ENCODE peak calls at places on chromosome 13, in eight cellular contexts. One of them, this sample, is unnamed.

GRCh38 chr13:46010148-46010547 is 42.4 kb downstream of the ZC3H13 start:
- DNase-seq in activated T-cell treated with anti-CD3 and anti-CD28 coated beads for 24 hours: no peak
- DNase-seq in endothelial cell: peak
- DNase-seq in kidney epithelial cell: no peak
- DNase-seq in GM04503: no peak
- DNase-seq in hepatic stellate cell: no peak
- DNase-seq in Daoy: no peak
- DNase-seq in NCI-H510A treated with DMSO at 0.1 percent for 48 hours: no peak
- DNase-seq in this sample: no peak

GRCh38 chr13:113367771-113368170 is 3.8 kb upstream of the GRTP1 start:
- DNase-seq in hepatic stellate cell: no peak
- DNase-seq in kidney epithelial cell: no peak
- DNase-seq in NCI-H510A treated with DMSO at 0.1 percent for 48 hours: no peak
- DNase-seq in activated T-cell treated with anti-CD3 and anti-CD28 coated beads for 24 hours: no peak
- DNase-seq in endothelial cell: no peak
- DNase-seq in GM04503: no peak
- DNase-seq in Daoy: no peak
- DNase-seq in this sample: no peak

GRCh38 chr13:94660695-94661324 is 51.5 kb downstream of the SOX21 start:
- DNase-seq in kidney epithelial cell: no peak
- DNase-seq in activated T-cell treated with anti-CD3 and anti-CD28 coated beads for 24 hours: no peak
- DNase-seq in endothelial cell: peak
- DNase-seq in hepatic stellate cell: no peak
- DNase-seq in NCI-H510A treated with DMSO at 0.1 percent for 48 hours: peak
- DNase-seq in Daoy: no peak
- DNase-seq in GM04503: no peak
- DNase-seq in this sample: no peak

GRCh38 chr13:97214921-97215320 is 7.2 kb upstream of the MBNL2 start:
- DNase-seq in GM04503: no peak
- DNase-seq in endothelial cell: no peak
- DNase-seq in NCI-H510A treated with DMSO at 0.1 percent for 48 hours: no peak
- DNase-seq in Daoy: no peak
- DNase-seq in hepatic stellate cell: no peak
- DNase-seq in kidney epithelial cell: no peak
- DNase-seq in activated T-cell treated with anti-CD3 and anti-CD28 coated beads for 24 hours: no peak
- DNase-seq in this sample: no peak

GRCh38 chr13:100694722-100695644 is 20.4 kb upstream of the TMTC4 start:
- DNase-seq in activated T-cell treated with anti-CD3 and anti-CD28 coated beads for 24 hours: no peak
- DNase-seq in GM04503: peak
- DNase-seq in hepatic stellate cell: peak
- DNase-seq in NCI-H510A treated with DMSO at 0.1 percent for 48 hours: no peak
- DNase-seq in kidney epithelial cell: peak
- DNase-seq in Daoy: peak
- DNase-seq in endothelial cell: peak
- DNase-seq in this sample: no peak

GRCh38 chr13:29438772-29439171 is 156.7 kb downstream of the SLC7A1 start:
- DNase-seq in Daoy: no peak
- DNase-seq in kidney epithelial cell: no peak
- DNase-seq in activated T-cell treated with anti-CD3 and anti-CD28 coated beads for 24 hours: no peak
- DNase-seq in hepatic stellate cell: no peak
- DNase-seq in endothelial cell: no peak
- DNase-seq in GM04503: no peak
- DNase-seq in NCI-H510A treated with DMSO at 0.1 percent for 48 hours: no peak
- DNase-seq in this sample: no peak

GRCh38 chr13:106468948-106469590 is 66.4 kb downstream of the EFNB2 start:
- DNase-seq in hepatic stellate cell: no peak
- DNase-seq in GM04503: no peak
- DNase-seq in kidney epithelial cell: no peak
- DNase-seq in endothelial cell: no peak
- DNase-seq in Daoy: no peak
- DNase-seq in activated T-cell treated with anti-CD3 and anti-CD28 coated beads for 24 hours: no peak
- DNase-seq in NCI-H510A treated with DMSO at 0.1 percent for 48 hours: no peak
- DNase-seq in this sample: no peak

GRCh38 chr13:25080773-25081172 is 15.2 kb upstream of the PABPC3 start:
- DNase-seq in activated T-cell treated with anti-CD3 and anti-CD28 coated beads for 24 hours: no peak
- DNase-seq in NCI-H510A treated with DMSO at 0.1 percent for 48 hours: no peak
- DNase-seq in GM04503: no peak
- DNase-seq in kidney epithelial cell: no peak
- DNase-seq in Daoy: no peak
- DNase-seq in endothelial cell: no peak
- DNase-seq in hepatic stellate cell: no peak
- DNase-seq in this sample: no peak

GRCh38 chr13:32409561-32410440 is 18.1 kb downstream of the N4BP2L1 start:
- DNase-seq in NCI-H510A treated with DMSO at 0.1 percent for 48 hours: no peak
- DNase-seq in hepatic stellate cell: peak
- DNase-seq in Daoy: no peak
- DNase-seq in kidney epithelial cell: no peak
- DNase-seq in activated T-cell treated with anti-CD3 and anti-CD28 coated beads for 24 hours: no peak
- DNase-seq in endothelial cell: peak
- DNase-seq in GM04503: no peak
- DNase-seq in this sample: no peak

GRCh38 chr13:113802090-113802531 is 43.1 kb downstream of the TMEM255B start:
- DNase-seq in activated T-cell treated with anti-CD3 and anti-CD28 coated beads for 24 hours: no peak
- DNase-seq in GM04503: no peak
- DNase-seq in kidney epithelial cell: peak
- DNase-seq in endothelial cell: peak
- DNase-seq in Daoy: peak
- DNase-seq in hepatic stellate cell: peak
- DNase-seq in NCI-H510A treated with DMSO at 0.1 percent for 48 hours: no peak
- DNase-seq in this sample: no peak

GRCh38 chr13:100301418-100301817 is 212.5 kb downstream of the PCCA start:
- DNase-seq in NCI-H510A treated with DMSO at 0.1 percent for 48 hours: no peak
- DNase-seq in activated T-cell treated with anti-CD3 and anti-CD28 coated beads for 24 hours: no peak
- DNase-seq in kidney epithelial cell: no peak
- DNase-seq in GM04503: no peak
- DNase-seq in hepatic stellate cell: no peak
- DNase-seq in endothelial cell: peak
- DNase-seq in Daoy: no peak
- DNase-seq in this sample: no peak

GRCh38 chr13:92574499-92574898 is 652.1 kb upstream of the GPC6 start:
- DNase-seq in NCI-H510A treated with DMSO at 0.1 percent for 48 hours: no peak
- DNase-seq in kidney epithelial cell: no peak
- DNase-seq in endothelial cell: no peak
- DNase-seq in hepatic stellate cell: no peak
- DNase-seq in Daoy: no peak
- DNase-seq in activated T-cell treated with anti-CD3 and anti-CD28 coated beads for 24 hours: no peak
- DNase-seq in GM04503: no peak
- DNase-seq in this sample: no peak

GRCh38 chr13:58953638-58954037 is 1210.1 kb downstream of the DIAPH3 start:
- DNase-seq in GM04503: no peak
- DNase-seq in NCI-H510A treated with DMSO at 0.1 percent for 48 hours: peak
- DNase-seq in Daoy: no peak
- DNase-seq in hepatic stellate cell: no peak
- DNase-seq in endothelial cell: no peak
- DNase-seq in activated T-cell treated with anti-CD3 and anti-CD28 coated beads for 24 hours: no peak
- DNase-seq in kidney epithelial cell: no peak
- DNase-seq in this sample: no peak

GRCh38 chr13:77544765-77545316 is 9.3 kb downstream of the SCEL start:
- DNase-seq in hepatic stellate cell: no peak
- DNase-seq in NCI-H510A treated with DMSO at 0.1 percent for 48 hours: no peak
- DNase-seq in kidney epithelial cell: no peak
- DNase-seq in endothelial cell: no peak
- DNase-seq in Daoy: no peak
- DNase-seq in activated T-cell treated with anti-CD3 and anti-CD28 coated beads for 24 hours: no peak
- DNase-seq in GM04503: no peak
- DNase-seq in this sample: no peak

GRCh38 chr13:92355213-92355612 is 871.4 kb upstream of the GPC6 start:
- DNase-seq in hepatic stellate cell: no peak
- DNase-seq in GM04503: no peak
- DNase-seq in kidney epithelial cell: no peak
- DNase-seq in endothelial cell: peak
- DNase-seq in Daoy: no peak
- DNase-seq in NCI-H510A treated with DMSO at 0.1 percent for 48 hours: no peak
- DNase-seq in activated T-cell treated with anti-CD3 and anti-CD28 coated beads for 24 hours: no peak
- DNase-seq in this sample: no peak

GRCh38 chr13:97249093-97249787 is 27.1 kb downstream of the MBNL2 start:
- DNase-seq in NCI-H510A treated with DMSO at 0.1 percent for 48 hours: no peak
- DNase-seq in activated T-cell treated with anti-CD3 and anti-CD28 coated beads for 24 hours: no peak
- DNase-seq in Daoy: no peak
- DNase-seq in endothelial cell: no peak
- DNase-seq in GM04503: no peak
- DNase-seq in kidney epithelial cell: no peak
- DNase-seq in hepatic stellate cell: no peak
- DNase-seq in this sample: no peak

GRCh38 chr13:74574964-74575728 is 440.9 kb upstream of the KLF12 start:
- DNase-seq in endothelial cell: peak
- DNase-seq in GM04503: no peak
- DNase-seq in NCI-H510A treated with DMSO at 0.1 percent for 48 hours: no peak
- DNase-seq in Daoy: no peak
- DNase-seq in activated T-cell treated with anti-CD3 and anti-CD28 coated beads for 24 hours: no peak
- DNase-seq in hepatic stellate cell: no peak
- DNase-seq in kidney epithelial cell: no peak
- DNase-seq in this sample: no peak

GRCh38 chr13:106372199-106373160 is 163.0 kb downstream of the EFNB2 start:
- DNase-seq in NCI-H510A treated with DMSO at 0.1 percent for 48 hours: peak
- DNase-seq in kidney epithelial cell: no peak
- DNase-seq in hepatic stellate cell: no peak
- DNase-seq in GM04503: peak
- DNase-seq in endothelial cell: no peak
- DNase-seq in Daoy: no peak
- DNase-seq in activated T-cell treated with anti-CD3 and anti-CD28 coated beads for 24 hours: no peak
- DNase-seq in this sample: no peak

GRCh38 chr13:112777637-112778406 is 88.0 kb downstream of the ATP11A start:
- DNase-seq in activated T-cell treated with anti-CD3 and anti-CD28 coated beads for 24 hours: no peak
- DNase-seq in kidney epithelial cell: no peak
- DNase-seq in NCI-H510A treated with DMSO at 0.1 percent for 48 hours: no peak
- DNase-seq in Daoy: no peak
- DNase-seq in hepatic stellate cell: no peak
- DNase-seq in GM04503: no peak
- DNase-seq in endothelial cell: no peak
- DNase-seq in this sample: no peak

GRCh38 chr13:110519506-110519905 is 42.0 kb downstream of the RAB20 start:
- DNase-seq in GM04503: no peak
- DNase-seq in NCI-H510A treated with DMSO at 0.1 percent for 48 hours: no peak
- DNase-seq in Daoy: no peak
- DNase-seq in activated T-cell treated with anti-CD3 and anti-CD28 coated beads for 24 hours: no peak
- DNase-seq in hepatic stellate cell: no peak
- DNase-seq in endothelial cell: no peak
- DNase-seq in kidney epithelial cell: no peak
- DNase-seq in this sample: no peak

GRCh38 chr13:113117335-113117872 is 5.2 kb upstream of the F10 start:
- DNase-seq in endothelial cell: no peak
- DNase-seq in kidney epithelial cell: no peak
- DNase-seq in activated T-cell treated with anti-CD3 and anti-CD28 coated beads for 24 hours: no peak
- DNase-seq in Daoy: no peak
- DNase-seq in GM04503: no peak
- DNase-seq in hepatic stellate cell: peak
- DNase-seq in NCI-H510A treated with DMSO at 0.1 percent for 48 hours: no peak
- DNase-seq in this sample: no peak

GRCh38 chr13:51803018-51803417 is 945 bp downstream of the DHRS12 start:
- DNase-seq in activated T-cell treated with anti-CD3 and anti-CD28 coated beads for 24 hours: no peak
- DNase-seq in endothelial cell: no peak
- DNase-seq in NCI-H510A treated with DMSO at 0.1 percent for 48 hours: no peak
- DNase-seq in hepatic stellate cell: no peak
- DNase-seq in Daoy: no peak
- DNase-seq in GM04503: no peak
- DNase-seq in kidney epithelial cell: no peak
- DNase-seq in this sample: no peak

GRCh38 chr13:24215732-24216131 is 55.2 kb downstream of the SPATA13 start:
- DNase-seq in kidney epithelial cell: peak
- DNase-seq in endothelial cell: no peak
- DNase-seq in Daoy: peak
- DNase-seq in NCI-H510A treated with DMSO at 0.1 percent for 48 hours: no peak
- DNase-seq in activated T-cell treated with anti-CD3 and anti-CD28 coated beads for 24 hours: no peak
- DNase-seq in GM04503: peak
- DNase-seq in hepatic stellate cell: no peak
- DNase-seq in this sample: no peak

GRCh38 chr13:44259045-44260042 is 114.3 kb upstream of the SERP2 start:
- DNase-seq in hepatic stellate cell: peak
- DNase-seq in endothelial cell: no peak
- DNase-seq in activated T-cell treated with anti-CD3 and anti-CD28 coated beads for 24 hours: peak
- DNase-seq in kidney epithelial cell: no peak
- DNase-seq in NCI-H510A treated with DMSO at 0.1 percent for 48 hours: no peak
- DNase-seq in Daoy: peak
- DNase-seq in GM04503: no peak
- DNase-seq in this sample: peak

GRCh38 chr13:86585826-86586225 is 786.6 kb upstream of the SLITRK6 start:
- DNase-seq in Daoy: peak
- DNase-seq in NCI-H510A treated with DMSO at 0.1 percent for 48 hours: no peak
- DNase-seq in GM04503: no peak
- DNase-seq in endothelial cell: no peak
- DNase-seq in hepatic stellate cell: no peak
- DNase-seq in kidney epithelial cell: no peak
- DNase-seq in activated T-cell treated with anti-CD3 and anti-CD28 coated beads for 24 hours: no peak
- DNase-seq in this sample: no peak

GRCh38 chr13:111904701-111905608 is 162.0 kb upstream of the SOX1 start:
- DNase-seq in NCI-H510A treated with DMSO at 0.1 percent for 48 hours: no peak
- DNase-seq in activated T-cell treated with anti-CD3 and anti-CD28 coated beads for 24 hours: no peak
- DNase-seq in hepatic stellate cell: no peak
- DNase-seq in kidney epithelial cell: no peak
- DNase-seq in GM04503: no peak
- DNase-seq in Daoy: no peak
- DNase-seq in endothelial cell: no peak
- DNase-seq in this sample: no peak

GRCh38 chr13:30119476-30119875 is 187.9 kb downstream of the KATNAL1 start:
- DNase-seq in kidney epithelial cell: peak
- DNase-seq in activated T-cell treated with anti-CD3 and anti-CD28 coated beads for 24 hours: no peak
- DNase-seq in GM04503: peak
- DNase-seq in Daoy: peak
- DNase-seq in endothelial cell: no peak
- DNase-seq in NCI-H510A treated with DMSO at 0.1 percent for 48 hours: no peak
- DNase-seq in hepatic stellate cell: peak
- DNase-seq in this sample: peak

GRCh38 chr13:30359999-30360398 is 52.6 kb upstream of the KATNAL1 start:
- DNase-seq in hepatic stellate cell: no peak
- DNase-seq in endothelial cell: no peak
- DNase-seq in Daoy: no peak
- DNase-seq in NCI-H510A treated with DMSO at 0.1 percent for 48 hours: no peak
- DNase-seq in kidney epithelial cell: no peak
- DNase-seq in activated T-cell treated with anti-CD3 and anti-CD28 coated beads for 24 hours: no peak
- DNase-seq in GM04503: no peak
- DNase-seq in this sample: no peak

GRCh38 chr13:110430391-110431338 is 123.6 kb downstream of the COL4A2 start:
- DNase-seq in GM04503: no peak
- DNase-seq in endothelial cell: no peak
- DNase-seq in hepatic stellate cell: no peak
- DNase-seq in activated T-cell treated with anti-CD3 and anti-CD28 coated beads for 24 hours: no peak
- DNase-seq in Daoy: no peak
- DNase-seq in kidney epithelial cell: no peak
- DNase-seq in NCI-H510A treated with DMSO at 0.1 percent for 48 hours: no peak
- DNase-seq in this sample: no peak

GRCh38 chr13:106911020-106911419 is 343.1 kb upstream of the ARGLU1 start:
- DNase-seq in activated T-cell treated with anti-CD3 and anti-CD28 coated beads for 24 hours: no peak
- DNase-seq in GM04503: no peak
- DNase-seq in hepatic stellate cell: no peak
- DNase-seq in endothelial cell: no peak
- DNase-seq in Daoy: no peak
- DNase-seq in kidney epithelial cell: no peak
- DNase-seq in NCI-H510A treated with DMSO at 0.1 percent for 48 hours: no peak
- DNase-seq in this sample: no peak

GRCh38 chr13:76720827-76721226 is 165.4 kb downstream of the KCTD12 start:
- DNase-seq in activated T-cell treated with anti-CD3 and anti-CD28 coated beads for 24 hours: no peak
- DNase-seq in hepatic stellate cell: no peak
- DNase-seq in GM04503: no peak
- DNase-seq in endothelial cell: no peak
- DNase-seq in Daoy: no peak
- DNase-seq in kidney epithelial cell: no peak
- DNase-seq in NCI-H510A treated with DMSO at 0.1 percent for 48 hours: no peak
- DNase-seq in this sample: no peak

GRCh38 chr13:71320452-71320851 is 546.6 kb downstream of the DACH1 start:
- DNase-seq in activated T-cell treated with anti-CD3 and anti-CD28 coated beads for 24 hours: no peak
- DNase-seq in Daoy: no peak
- DNase-seq in GM04503: no peak
- DNase-seq in hepatic stellate cell: peak
- DNase-seq in NCI-H510A treated with DMSO at 0.1 percent for 48 hours: no peak
- DNase-seq in kidney epithelial cell: no peak
- DNase-seq in endothelial cell: peak
- DNase-seq in this sample: no peak

GRCh38 chr13:30257433-30258099 is 49.8 kb downstream of the KATNAL1 start:
- DNase-seq in hepatic stellate cell: peak
- DNase-seq in activated T-cell treated with anti-CD3 and anti-CD28 coated beads for 24 hours: no peak
- DNase-seq in Daoy: no peak
- DNase-seq in NCI-H510A treated with DMSO at 0.1 percent for 48 hours: peak
- DNase-seq in GM04503: no peak
- DNase-seq in kidney epithelial cell: peak
- DNase-seq in endothelial cell: no peak
- DNase-seq in this sample: no peak

This sample was measured in stimulated activated naive CD8-positive, alpha-beta T cell treated with anti-CD3 and anti-CD28 coated beads, Interleukin-15, amount 100 ng/mL, for 72 hours.